ENCODE peak calls at places on chromosomes 4 and X, in ten cellular contexts. A, C, T, P, S, N, L, V, J and Q are unnamed samples.

GRCh38 chr4:140260227-140260626 is 106.2 kb upstream of the MAML3 start:
- DNase-seq in A (no peak), C (peak; percentile 87), T (no peak), P (peak; percentile 33), S (no peak), N (peak; percentile 94), L (peak; percentile 86), V (no peak), J (peak; percentile 79), Q (no peak)

GRCh38 chrX:45063319-45064095 is 137.2 kb downstream of the DIPK2B start:
- DNase-seq in A (no peak), C (peak; percentile 30), T (no peak), P (no peak), S (peak; percentile 74), N (peak; percentile 73), L (no peak), V (no peak), J (no peak), Q (no peak)

GRCh38 chr4:161540265-161540664 is 623.5 kb downstream of the FSTL5 start:
- DNase-seq in A (no peak), C (no peak), T (no peak), P (no peak), S (no peak), N (no peak), L (no peak), V (no peak), J (no peak), Q (no peak)

GRCh38 chr4:111066447-111066846 is 443.6 kb upstream of the PITX2 start:
- DNase-seq in A (no peak), C (peak; percentile 43), T (no peak), P (no peak), S (no peak), N (no peak), L (peak; percentile 15), V (no peak), J (peak; percentile 13), Q (no peak)

GRCh38 chr4:81032174-81032551 is 1.7 kb downstream of the BMP3 start:
- DNase-seq in A (peak; percentile 41), C (no peak), T (no peak), P (no peak), S (no peak), N (no peak), L (no peak), V (no peak), J (no peak), Q (no peak)

GRCh38 chr4:4386296-4386735 is 586 bp upstream of the NSG1 start:
- DNase-seq in A (peak; percentile 76), C (no peak), T (no peak), P (peak; percentile 37), S (peak; percentile 68), N (peak; percentile 22), L (no peak), V (no peak), J (no peak), Q (no peak)

GRCh38 chr4:160129439-160129838 is 1026.6 kb downstream of the RAPGEF2 start:
- DNase-seq in A (no peak), C (peak; percentile 1), T (no peak), P (no peak), S (no peak), N (peak; percentile 92), L (no peak), V (no peak), J (no peak), Q (no peak)

GRCh38 chrX:16992411-16992810 is 46.0 kb downstream of the REPS2 start:
- DNase-seq in A (no peak), C (no peak), T (no peak), P (no peak), S (no peak), N (no peak), L (no peak), V (no peak), J (no peak), Q (no peak)

GRCh38 chr4:13544556-13545393 is 467 bp upstream of the NKX3-2 start:
- DNase-seq in A (peak; percentile 98), C (peak; percentile 50), T (peak; percentile 66), P (peak; percentile 72), S (peak; percentile 89), N (peak; percentile 47), L (peak; percentile 66), V (peak; percentile 76), J (peak; percentile 33), Q (peak; percentile 29)

GRCh38 chr4:13542577-13543042 is 1.7 kb downstream of the NKX3-2 start:
- DNase-seq in A (no peak), C (no peak), T (no peak), P (no peak), S (peak; percentile 62), N (no peak), L (no peak), V (no peak), J (no peak), Q (no peak)

GRCh38 chr4:13543091-13543581 is 1.2 kb downstream of the NKX3-2 start:
- DNase-seq in A (peak; percentile 44), C (no peak), T (no peak), P (no peak), S (peak; percentile 51), N (no peak), L (no peak), V (no peak), J (no peak), Q (no peak)

GRCh38 chr4:13545394-13545808 is 1.1 kb upstream of the NKX3-2 start:
- DNase-seq in A (no peak), C (no peak), T (no peak), P (no peak), S (no peak), N (no peak), L (no peak), V (no peak), J (no peak), Q (no peak)

GRCh38 chr4:13543648-13544555 is at the start of gene NKX3-2:
- DNase-seq in A (peak; percentile 70), C (no peak), T (no peak), P (peak; percentile 34), S (peak; percentile 70), N (no peak), L (no peak), V (no peak), J (no peak), Q (no peak)
- H3K4me3 ChIP-seq in A (peak within 1 kb of the TSS; percentile 58), C (peak within 1 kb of the TSS; percentile 53), T (peak within 1 kb of the TSS; percentile 71), P (peak within 1 kb of the TSS; percentile 85), S (peak within 1 kb of the TSS; percentile 43), N (peak within 1 kb of the TSS; percentile 55), L (peak within 1 kb of the TSS; percentile 71), V (peak within 1 kb of the TSS; percentile 65), J (peak within 1 kb of the TSS; percentile 58), Q (peak within 1 kb of the TSS; percentile 55)

DNA sequence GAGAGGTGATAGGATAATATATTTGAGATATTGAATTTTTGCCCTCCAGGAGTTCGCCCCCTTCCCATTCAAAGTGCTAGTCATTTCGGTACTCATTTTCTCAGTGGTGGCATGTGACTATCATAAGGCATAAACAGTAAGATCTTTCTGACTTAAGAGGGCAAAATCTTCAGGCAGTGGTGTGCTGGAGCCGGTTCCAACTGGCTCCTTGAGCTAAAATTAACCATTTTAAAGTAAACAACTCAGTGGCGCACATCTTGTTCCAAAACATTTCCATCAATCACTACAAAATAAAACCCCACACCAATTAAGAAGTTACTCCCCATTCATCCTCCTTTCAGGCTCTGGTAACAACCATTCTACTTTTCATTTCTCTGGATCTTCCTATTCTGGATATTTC is 43.3 kb downstream of the LUZP4 start:
- DNase-seq in A (no peak), C (no peak), T (no peak), P (no peak), S (no peak), N (no peak), L (no peak), V (no peak), J (no peak), Q (no peak)
- TF ChIP-seq CTCF in A (no peak), C (no peak), T (no peak), P (no peak), S (no peak), N (no peak), L (no peak), V (no peak), J (no peak), Q (no peak)

GRCh38 chr4:157018920-157019490 is 47.4 kb upstream of the PDGFC start:
- DNase-seq in A (no peak), C (no peak), T (no peak), P (no peak), S (no peak), N (no peak), L (no peak), V (no peak), J (no peak), Q (no peak)

GRCh38 chr4:157013656-157014055 is 42.1 kb upstream of the PDGFC start:
- DNase-seq in A (no peak), C (peak; percentile 26), T (no peak), P (peak; percentile 25), S (no peak), N (peak; percentile 17), L (no peak), V (no peak), J (no peak), Q (no peak)

GRCh38 chr4:157012296-157012695 is 40.7 kb upstream of the PDGFC start:
- DNase-seq in A (no peak), C (no peak), T (no peak), P (no peak), S (no peak), N (no peak), L (no peak), V (no peak), J (no peak), Q (no peak)

GRCh38 chr4:157012781-157013180 is 41.2 kb upstream of the PDGFC start:
- DNase-seq in A (no peak), C (peak; percentile 19), T (no peak), P (peak; percentile 72), S (no peak), N (peak; percentile 14), L (peak; percentile 61), V (no peak), J (peak; percentile 80), Q (no peak)

DNA sequence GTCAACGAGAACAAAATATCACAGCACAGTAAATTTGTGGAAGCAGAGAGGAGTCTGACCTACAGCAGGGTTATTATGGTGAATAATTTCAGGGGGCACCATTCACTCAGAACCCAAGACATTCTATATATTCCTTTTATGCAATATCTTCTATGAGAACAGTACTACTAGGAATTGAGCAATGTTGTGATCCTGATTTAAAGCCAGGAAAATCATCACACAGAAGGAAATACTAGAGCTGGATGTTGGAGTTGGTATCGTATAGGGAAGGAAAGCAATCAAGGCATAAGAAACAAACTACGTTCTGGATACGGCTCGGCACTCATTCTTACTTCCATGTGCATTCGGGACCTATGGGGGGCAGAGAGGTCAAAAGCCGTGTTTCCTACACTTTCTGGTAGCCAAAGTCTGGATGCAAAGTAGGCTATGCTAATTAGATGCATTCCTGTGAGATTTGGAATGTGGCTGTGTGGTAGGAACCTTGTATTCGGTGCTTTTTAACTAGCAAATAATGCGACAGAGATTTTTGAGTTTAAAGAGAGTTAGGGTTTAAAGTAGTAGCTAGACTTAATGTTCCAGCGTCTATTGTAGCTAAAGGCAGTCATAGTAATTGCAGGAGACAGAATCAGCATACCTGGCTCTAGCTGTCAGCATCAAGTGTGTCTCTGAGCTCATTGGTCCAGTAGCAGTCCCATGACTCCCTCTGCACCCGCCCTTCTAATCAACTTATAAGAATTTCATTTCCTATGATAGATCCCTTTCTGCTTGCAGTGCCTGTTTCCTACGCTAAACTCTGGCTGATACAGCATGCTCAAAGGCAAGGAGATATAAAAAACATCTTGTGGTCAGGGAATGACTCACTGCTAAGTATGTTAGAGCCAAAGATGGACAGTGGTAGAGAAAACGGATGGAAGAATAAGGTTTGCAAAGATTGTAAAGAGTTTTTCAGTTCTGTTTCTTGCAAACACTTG is 43.3 kb upstream of the PDGFC start:
- DNase-seq in A (peak; percentile 80), C (peak; percentile 93), T (no peak), P (peak; percentile 92), S (no peak), N (peak; percentile 45), L (peak; percentile 88), V (no peak), J (peak; percentile 85), Q (no peak)
- H3K4me3 ChIP-seq in A (no peak overlapping the region), C (no peak overlapping the region), T (no peak overlapping the region), P (no peak overlapping the region), S (no peak overlapping the region), N (no peak overlapping the region), L (no peak overlapping the region), V (no peak overlapping the region), J (no peak overlapping the region), Q (no peak overlapping the region)

GRCh38 chr4:86522349-86522748 is 71.8 kb upstream of the PTPN13 start:
- DNase-seq in A (no peak), C (peak; percentile 16), T (no peak), P (peak; percentile 25), S (no peak), N (peak; percentile 22), L (peak; percentile 39), V (no peak), J (peak; percentile 18), Q (no peak)
- TF ChIP-seq CTCF in A (no peak), C (peak; percentile 34), T (no peak), P (peak; percentile 25), S (no peak), N (no peak), L (peak; percentile 42), V (peak; percentile 17), J (peak; percentile 47), Q (no peak)